ENCODE peak calls at places on chromosomes 6 and 20, in four cellular contexts. A, V, H and L are unnamed samples.

GRCh38 chr6:3355358-3356055 is 96.8 kb downstream of the PSMG4 start:
- DNase-seq in H (peak; percentile 80), A (no peak), V (no peak), L (no peak)

GRCh38 chr6:155084431-155085123 is 89.5 kb downstream of the TIAM2 start:
- DNase-seq in V (no peak), H (no peak), A (no peak), L (no peak)

GRCh38 chr20:58721951-58722371 is 29.4 kb downstream of the NPEPL1 start:
- DNase-seq in A (no peak), H (no peak), V (no peak), L (peak; percentile 42)

GRCh38 chr6:81842254-81842653 is 89.8 kb upstream of the TENT5A start:
- DNase-seq in A (no peak), H (no peak), V (no peak), L (no peak)

GRCh38 chr6:47471911-47472310 is 5.7 kb upstream of the CD2AP start:
- DNase-seq in A (no peak), V (no peak), H (no peak), L (no peak)

GRCh38 chr6:126880926-126881325 is 237.5 kb upstream of the RSPO3 start:
- DNase-seq in A (no peak), V (peak; percentile 11), H (no peak), L (no peak)

GRCh38 chr6:128521302-128521632 is 868 bp upstream of the PTPRK start:
- DNase-seq in A (no peak), V (no peak), H (no peak), L (no peak)

GRCh38 chr6:4510317-4510716 is 265.9 kb upstream of the CDYL start:
- DNase-seq in H (peak; percentile 20), A (no peak), V (no peak), L (no peak)

GRCh38 chr6:116444092-116444491 is 17.1 kb upstream of the CALHM6 start:
- DNase-seq in A (no peak), H (peak; percentile 46), V (peak; percentile 12), L (no peak)

GRCh38 chr20:30488941-30489601 is 768.4 kb upstream of the DEFB115 start:
- DNase-seq in H (no peak), A (no peak), V (no peak), L (no peak)

GRCh38 chr6:30748301-30748769 is 4.0 kb upstream of the IER3 start:
- DNase-seq in A (no peak), H (no peak), V (no peak), L (no peak)

GRCh38 chr6:64250126-64250525 is 614.5 kb downstream of the PHF3 start:
- DNase-seq in V (no peak), A (no peak), H (no peak), L (no peak)

GRCh38 chr6:20687494-20687893 is 153.2 kb downstream of the CDKAL1 start:
- DNase-seq in V (no peak), H (no peak), A (no peak), L (no peak)

GRCh38 chr20:47445291-47445690 is 56.4 kb upstream of the NCOA3 start:
- DNase-seq in V (no peak), A (no peak), H (no peak), L (no peak)

GRCh38 chr6:139539852-139540251 is 165.4 kb upstream of the CITED2 start:
- DNase-seq in A (no peak), H (no peak), V (peak; percentile 76), L (peak; percentile 72)

GRCh38 chr20:39986231-39986904 is 702.7 kb downstream of the MAFB start:
- DNase-seq in V (peak; percentile 5), H (peak; percentile 37), A (no peak), L (peak; percentile 80)

GRCh38 chr6:150492941-150493340 is 106.7 kb upstream of the PLEKHG1 start:
- DNase-seq in V (peak; percentile 87), A (no peak), H (no peak), L (no peak)

GRCh38 chr6:97294451-97294850 is 11.4 kb upstream of the MMS22L start:
- DNase-seq in H (no peak), V (peak; percentile 44), A (no peak), L (no peak)

GRCh38 chr6:33980176-33980805 is 165.6 kb downstream of the GRM4 start:
- DNase-seq in A (no peak), V (no peak), H (no peak), L (no peak)

GRCh38 chr6:14524319-14524718 is 406.7 kb downstream of the CD83 start:
- DNase-seq in H (no peak), A (no peak), V (no peak), L (peak; percentile 46)

GRCh38 chr20:50496773-50497375 is 13.3 kb upstream of the PTPN1 start:
- DNase-seq in V (no peak), H (no peak), A (no peak), L (no peak)

GRCh38 chr6:22556298-22556697 is 13.1 kb upstream of the HDGFL1 start:
- DNase-seq in A (no peak), H (no peak), V (no peak), L (no peak)

GRCh38 chr20:56285496-56285895 is 37.0 kb downstream of the MC3R start:
- DNase-seq in V (no peak), H (no peak), A (no peak), L (no peak)

GRCh38 chr6:34145161-34146020 is 496 bp downstream of the GRM4 start:
- DNase-seq in H (no peak), A (no peak), V (no peak), L (peak; percentile 22)

GRCh38 chr6:53107091-53107490 is 41.5 kb downstream of the GCM1 start:
- DNase-seq in V (no peak), A (no peak), H (no peak), L (no peak)

GRCh38 chr6:100886078-100886477 is 4.9 kb upstream of the ASCC3 start:
- DNase-seq in V (peak; percentile 48), H (no peak), A (no peak), L (no peak)

GRCh38 chr6:20916081-20916480 is 381.8 kb downstream of the CDKAL1 start:
- DNase-seq in A (no peak), H (no peak), V (no peak), L (no peak)

GRCh38 chr20:38127011-38127621 is 38.0 kb downstream of the TGM2 start:
- DNase-seq in H (no peak), A (no peak), V (peak; percentile 55), L (no peak)

GRCh38 chr6:161631676-161632194 is 357.9 kb upstream of the AGPAT4 start:
- DNase-seq in A (no peak), V (peak; percentile 89), H (no peak), L (no peak)

GRCh38 chr20:17024513-17025105 is 202.2 kb upstream of the PCSK2 start:
- DNase-seq in A (no peak), V (peak; percentile 72), H (no peak), L (no peak)

GRCh38 chr6:120735641-120736040 is 598.6 kb downstream of the TBC1D32 start:
- DNase-seq in V (no peak), A (no peak), H (no peak), L (no peak)